ENCODE peak calls at places on chromosomes 6 and 20, in eight cellular contexts. One of them, this sample, is unnamed.
A peak's percentile ranks its signal among the peaks of the same experiment; 100 is the strongest.

GRCh38 chr20:62708591-62709536 is at the start of gene NTSR1:
- DNase-seq in spleen: no peak
- DNase-seq in CD8-positive, alpha-beta T cell: no peak
- DNase-seq in fibroblast of pulmonary artery: no peak
- DNase-seq in cardiac fibroblast: no peak
- DNase-seq in AG04450: no peak
- DNase-seq in GM23338: peak; percentile 73
- DNase-seq in heart right ventricle: peak; percentile 7
- DNase-seq in this sample: no peak

GRCh38 chr20:47857142-47857993 is 72.1 kb upstream of the SULF2 start:
- DNase-seq in cardiac fibroblast: peak; percentile 12
- DNase-seq in spleen: no peak
- DNase-seq in AG04450: no peak
- DNase-seq in fibroblast of pulmonary artery: peak; percentile 64
- DNase-seq in heart right ventricle: peak; percentile 23
- DNase-seq in CD8-positive, alpha-beta T cell: no peak
- DNase-seq in GM23338: no peak
- DNase-seq in this sample: peak; percentile 16

GRCh38 chr6:167401525-167402194 is 76.8 kb downstream of the TTLL2 start:
- DNase-seq in fibroblast of pulmonary artery: no peak
- DNase-seq in cardiac fibroblast: no peak
- DNase-seq in heart right ventricle: no peak
- DNase-seq in AG04450: no peak
- DNase-seq in CD8-positive, alpha-beta T cell: no peak
- DNase-seq in spleen: peak; percentile 68
- DNase-seq in GM23338: peak; percentile 34
- DNase-seq in this sample: no peak

GRCh38 chr6:3427740-3428085 is 29.1 kb downstream of the SLC22A23 start:
- DNase-seq in GM23338: no peak
- DNase-seq in fibroblast of pulmonary artery: no peak
- DNase-seq in spleen: no peak
- DNase-seq in CD8-positive, alpha-beta T cell: no peak
- DNase-seq in heart right ventricle: no peak
- DNase-seq in cardiac fibroblast: peak; percentile 56
- DNase-seq in AG04450: no peak
- DNase-seq in this sample: no peak

GRCh38 chr6:169861431-169862045 is 110.1 kb downstream of the ERMARD start:
- DNase-seq in AG04450: no peak
- DNase-seq in heart right ventricle: no peak
- DNase-seq in CD8-positive, alpha-beta T cell: no peak
- DNase-seq in cardiac fibroblast: no peak
- DNase-seq in GM23338: no peak
- DNase-seq in spleen: peak; percentile 38
- DNase-seq in fibroblast of pulmonary artery: no peak
- DNase-seq in this sample: no peak

GRCh38 chr6:40391086-40391485 is 196.1 kb downstream of the LRFN2 start:
- DNase-seq in heart right ventricle: no peak
- DNase-seq in cardiac fibroblast: no peak
- DNase-seq in fibroblast of pulmonary artery: no peak
- DNase-seq in AG04450: no peak
- DNase-seq in CD8-positive, alpha-beta T cell: no peak
- DNase-seq in spleen: no peak
- DNase-seq in GM23338: no peak
- DNase-seq in this sample: no peak

GRCh38 chr6:74320076-74320475 is 624.1 kb downstream of the CD109 start:
- DNase-seq in CD8-positive, alpha-beta T cell: no peak
- DNase-seq in cardiac fibroblast: no peak
- DNase-seq in GM23338: peak; percentile 69
- DNase-seq in spleen: no peak
- DNase-seq in fibroblast of pulmonary artery: no peak
- DNase-seq in AG04450: no peak
- DNase-seq in heart right ventricle: no peak
- DNase-seq in this sample: no peak

GRCh38 chr6:36946526-36946925 is 8.0 kb upstream of the PI16 start:
- DNase-seq in cardiac fibroblast: no peak
- DNase-seq in heart right ventricle: no peak
- DNase-seq in AG04450: no peak
- DNase-seq in spleen: peak; percentile 31
- DNase-seq in CD8-positive, alpha-beta T cell: no peak
- DNase-seq in GM23338: no peak
- DNase-seq in fibroblast of pulmonary artery: no peak
- DNase-seq in this sample: no peak

GRCh38 chr6:107704377-107705013 is 119.6 kb downstream of the SCML4 start:
- DNase-seq in CD8-positive, alpha-beta T cell: no peak
- DNase-seq in cardiac fibroblast: peak; percentile 79
- DNase-seq in fibroblast of pulmonary artery: peak; percentile 74
- DNase-seq in GM23338: peak; percentile 67
- DNase-seq in AG04450: no peak
- DNase-seq in spleen: no peak
- DNase-seq in heart right ventricle: no peak
- DNase-seq in this sample: no peak

GRCh38 chr6:39835856-39836442 is 43.8 kb downstream of the DAAM2 start:
- DNase-seq in heart right ventricle: no peak
- DNase-seq in GM23338: peak; percentile 19
- DNase-seq in cardiac fibroblast: peak; percentile 38
- DNase-seq in fibroblast of pulmonary artery: peak; percentile 31
- DNase-seq in CD8-positive, alpha-beta T cell: no peak
- DNase-seq in spleen: no peak
- DNase-seq in AG04450: no peak
- DNase-seq in this sample: no peak

GRCh38 chr20:63532449-63532971 is 4.7 kb downstream of the PTK6 start:
- DNase-seq in heart right ventricle: no peak
- DNase-seq in spleen: peak; percentile 62
- DNase-seq in fibroblast of pulmonary artery: no peak
- DNase-seq in CD8-positive, alpha-beta T cell: no peak
- DNase-seq in cardiac fibroblast: no peak
- DNase-seq in GM23338: no peak
- DNase-seq in AG04450: no peak
- DNase-seq in this sample: no peak

GRCh38 chr6:39083111-39083702 is 31.8 kb downstream of the SAYSD1 start:
- DNase-seq in cardiac fibroblast: no peak
- DNase-seq in spleen: no peak
- DNase-seq in CD8-positive, alpha-beta T cell: no peak
- DNase-seq in heart right ventricle: no peak
- DNase-seq in AG04450: no peak
- DNase-seq in fibroblast of pulmonary artery: no peak
- DNase-seq in GM23338: no peak
- DNase-seq in this sample: no peak

GRCh38 chr20:56628873-56629463 is at the start of gene TFAP2C:
- DNase-seq in heart right ventricle: peak; percentile 74
- DNase-seq in cardiac fibroblast: no peak
- DNase-seq in fibroblast of pulmonary artery: peak; percentile 20
- DNase-seq in spleen: no peak
- DNase-seq in AG04450: no peak
- DNase-seq in CD8-positive, alpha-beta T cell: no peak
- DNase-seq in GM23338: peak; percentile 85
- DNase-seq in this sample: no peak

GRCh38 chr6:133341607-133342158 is 100.5 kb downstream of the EYA4 start:
- DNase-seq in CD8-positive, alpha-beta T cell: no peak
- DNase-seq in heart right ventricle: no peak
- DNase-seq in cardiac fibroblast: peak; percentile 87
- DNase-seq in AG04450: peak; percentile 15
- DNase-seq in spleen: no peak
- DNase-seq in fibroblast of pulmonary artery: peak; percentile 93
- DNase-seq in GM23338: no peak
- DNase-seq in this sample: peak; percentile 78

GRCh38 chr20:9375221-9375681 is 139.1 kb upstream of the LAMP5 start:
- DNase-seq in cardiac fibroblast: no peak
- DNase-seq in AG04450: peak; percentile 27
- DNase-seq in GM23338: peak; percentile 75
- DNase-seq in fibroblast of pulmonary artery: no peak
- DNase-seq in heart right ventricle: no peak
- DNase-seq in CD8-positive, alpha-beta T cell: no peak
- DNase-seq in spleen: no peak
- DNase-seq in this sample: no peak

GRCh38 chr6:150025201-150025917 is at the start of gene RAET1L:
- DNase-seq in fibroblast of pulmonary artery: peak; percentile 52
- DNase-seq in heart right ventricle: peak; percentile 41
- DNase-seq in cardiac fibroblast: peak; percentile 73
- DNase-seq in GM23338: peak; percentile 43
- DNase-seq in CD8-positive, alpha-beta T cell: no peak
- DNase-seq in AG04450: no peak
- DNase-seq in spleen: no peak
- DNase-seq in this sample: no peak

DNA sequence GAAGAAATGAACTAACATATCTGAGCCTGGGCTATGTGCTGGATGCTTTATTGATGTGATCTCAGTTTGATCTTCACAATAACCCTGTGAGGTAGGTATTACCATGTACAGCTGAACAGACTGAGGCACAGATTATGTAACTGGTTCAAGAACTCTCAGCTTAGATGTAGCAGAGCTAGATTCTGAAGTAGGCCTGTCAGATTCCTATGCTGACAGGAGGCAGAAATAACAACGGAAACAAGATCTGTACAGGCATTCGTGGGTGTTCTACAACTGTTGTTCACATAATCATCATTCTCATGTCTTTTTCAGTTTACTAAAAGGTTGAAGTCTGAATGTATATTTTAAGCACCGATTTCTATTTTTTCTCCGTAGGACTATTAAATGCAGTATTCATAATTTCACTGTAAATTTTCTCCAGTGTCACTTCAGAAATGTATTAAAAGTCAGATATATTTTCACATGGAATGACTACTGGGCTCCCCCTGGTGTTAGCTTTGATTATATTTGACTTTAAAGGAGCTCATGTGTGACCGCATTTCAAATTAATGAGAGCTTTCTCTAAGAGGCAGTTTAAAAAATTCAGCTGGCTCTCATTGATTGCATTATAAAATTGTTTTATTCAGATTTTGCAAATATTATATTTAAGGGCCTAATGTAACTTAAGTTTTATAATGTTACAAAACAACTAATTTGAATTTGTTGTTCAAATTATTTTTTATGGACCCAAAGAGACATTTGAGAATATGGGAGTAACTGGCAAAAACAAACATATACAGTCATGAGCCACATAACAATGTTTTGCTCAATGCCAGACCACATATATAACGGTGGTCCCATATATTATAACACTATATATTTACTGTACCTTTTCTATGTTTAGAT is 36.4 kb upstream of the SLC17A4 start:
- DNase-seq in GM23338: peak; percentile 60
- DNase-seq in CD8-positive, alpha-beta T cell: no peak
- DNase-seq in cardiac fibroblast: peak; percentile 56
- DNase-seq in heart right ventricle: no peak
- DNase-seq in AG04450: no peak
- DNase-seq in fibroblast of pulmonary artery: peak; percentile 61
- DNase-seq in spleen: no peak
- DNase-seq in this sample: no peak
- TF ChIP-seq CTCF in GM23338: peak; percentile 52
- TF ChIP-seq CTCF in CD8-positive, alpha-beta T cell: peak; percentile 52
- TF ChIP-seq CTCF in cardiac fibroblast: peak; percentile 56
- TF ChIP-seq CTCF in heart right ventricle: peak; percentile 48
- TF ChIP-seq CTCF in AG04450: peak; percentile 65
- TF ChIP-seq CTCF in fibroblast of pulmonary artery: peak; percentile 64
- TF ChIP-seq CTCF in spleen: no peak
- TF ChIP-seq CTCF in this sample: peak; percentile 65

GRCh38 chr6:127247114-127248096 is 19.3 kb upstream of the RNF146 start:
- DNase-seq in spleen: no peak
- DNase-seq in GM23338: no peak
- DNase-seq in CD8-positive, alpha-beta T cell: no peak
- DNase-seq in fibroblast of pulmonary artery: peak; percentile 11
- DNase-seq in cardiac fibroblast: no peak
- DNase-seq in AG04450: no peak
- DNase-seq in heart right ventricle: no peak
- DNase-seq in this sample: no peak

DNA sequence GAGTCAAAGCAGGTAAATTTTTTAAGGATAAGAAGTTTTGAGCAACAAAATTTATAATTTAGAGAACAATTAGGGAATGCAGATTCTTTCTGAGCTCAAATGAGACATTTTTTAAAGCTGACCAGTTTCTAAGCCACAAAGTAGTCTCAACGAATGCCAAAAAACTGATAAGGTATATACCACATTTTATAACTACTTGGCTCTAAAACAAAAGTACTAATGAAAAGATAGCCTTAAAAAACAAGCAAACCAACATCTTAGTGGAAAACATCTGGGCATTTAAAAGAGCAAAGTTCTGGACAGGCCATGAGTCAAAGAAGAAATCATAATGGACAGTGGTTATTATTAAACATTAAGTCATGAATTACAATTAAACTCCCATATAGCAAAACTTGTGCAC is 23.2 kb upstream of the RNF146 start:
- DNase-seq in CD8-positive, alpha-beta T cell: no peak
- DNase-seq in fibroblast of pulmonary artery: peak; percentile 35
- DNase-seq in cardiac fibroblast: peak; percentile 4
- DNase-seq in spleen: no peak
- DNase-seq in heart right ventricle: no peak
- DNase-seq in AG04450: no peak
- DNase-seq in GM23338: no peak
- DNase-seq in this sample: no peak
- H3K4me3 ChIP-seq in CD8-positive, alpha-beta T cell: no peak overlapping the region
- H3K4me3 ChIP-seq in fibroblast of pulmonary artery: no peak overlapping the region
- H3K4me3 ChIP-seq in cardiac fibroblast: no peak overlapping the region
- H3K4me3 ChIP-seq in spleen: no peak overlapping the region
- H3K4me3 ChIP-seq in heart right ventricle: no peak overlapping the region
- H3K4me3 ChIP-seq in AG04450: no peak overlapping the region
- H3K4me3 ChIP-seq in GM23338: no peak overlapping the region
- H3K4me3 ChIP-seq in this sample: no peak overlapping the region

DNA sequence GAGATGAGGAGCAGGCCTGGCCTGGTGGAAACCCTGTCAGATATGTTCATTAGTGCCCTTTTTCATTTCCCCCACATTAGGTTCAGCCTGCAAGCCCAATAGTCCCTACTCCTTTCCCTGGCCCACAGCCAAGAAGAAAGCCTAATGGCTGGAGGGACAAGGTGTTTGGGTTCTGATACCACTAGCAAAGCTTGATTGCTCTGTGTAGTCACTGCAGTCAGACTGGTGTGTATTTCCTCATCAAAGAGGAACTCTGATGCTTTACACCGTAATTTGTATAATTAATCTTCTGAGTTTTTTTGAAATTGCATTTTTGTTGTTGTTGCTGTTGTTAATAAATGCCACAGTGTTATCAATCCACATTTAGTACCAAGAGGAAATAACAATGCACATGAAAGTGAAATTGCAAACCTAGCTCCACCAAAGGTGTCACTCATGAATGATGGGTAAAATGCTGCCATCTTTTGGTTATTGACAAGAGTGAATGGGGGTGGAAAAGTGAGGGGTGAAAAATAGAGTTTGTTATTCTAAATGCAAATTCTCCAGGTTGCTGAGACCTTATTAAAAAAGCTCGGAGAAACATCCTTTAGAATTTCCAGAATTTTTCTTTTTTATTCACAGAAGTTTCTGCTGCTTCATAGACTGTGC is 320.2 kb upstream of the POU3F2 start:
- DNase-seq in GM23338: no peak
- DNase-seq in heart right ventricle: no peak
- DNase-seq in AG04450: no peak
- DNase-seq in fibroblast of pulmonary artery: no peak
- DNase-seq in CD8-positive, alpha-beta T cell: no peak
- DNase-seq in cardiac fibroblast: no peak
- DNase-seq in spleen: no peak
- DNase-seq in this sample: no peak
- TF ChIP-seq CTCF in GM23338: peak; percentile 49
- TF ChIP-seq CTCF in heart right ventricle: no peak
- TF ChIP-seq CTCF in AG04450: no peak
- TF ChIP-seq CTCF in fibroblast of pulmonary artery: no peak
- TF ChIP-seq CTCF in CD8-positive, alpha-beta T cell: no peak
- TF ChIP-seq CTCF in cardiac fibroblast: no peak
- TF ChIP-seq CTCF in spleen: no peak
- TF ChIP-seq CTCF in this sample: no peak

DNA sequence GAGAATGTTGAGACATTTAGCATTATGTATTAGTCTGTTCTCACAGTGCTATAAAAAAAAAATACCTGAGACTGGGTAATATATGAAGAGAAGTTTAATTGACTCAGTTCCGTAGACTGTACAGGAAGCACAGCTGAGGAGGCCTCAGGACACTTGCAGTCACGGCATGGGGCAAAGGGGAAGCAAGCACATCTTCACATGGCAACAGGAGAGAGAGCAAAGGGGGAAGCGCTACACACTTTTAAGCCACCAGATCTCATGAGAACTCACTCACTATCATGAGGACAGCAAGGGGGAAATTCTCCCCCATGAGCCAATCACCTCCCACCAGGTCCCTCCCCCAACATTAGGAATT is 26.8 kb upstream of the TFAP2A start:
- DNase-seq in spleen: no peak
- DNase-seq in fibroblast of pulmonary artery: no peak
- DNase-seq in heart right ventricle: no peak
- DNase-seq in GM23338: no peak
- DNase-seq in cardiac fibroblast: no peak
- DNase-seq in CD8-positive, alpha-beta T cell: no peak
- DNase-seq in AG04450: no peak
- DNase-seq in this sample: no peak
- H3K4me3 ChIP-seq in spleen: no peak overlapping the region
- H3K4me3 ChIP-seq in fibroblast of pulmonary artery: no peak overlapping the region
- H3K4me3 ChIP-seq in heart right ventricle: no peak overlapping the region
- H3K4me3 ChIP-seq in GM23338: no peak overlapping the region
- H3K4me3 ChIP-seq in cardiac fibroblast: no peak overlapping the region
- H3K4me3 ChIP-seq in CD8-positive, alpha-beta T cell: no peak overlapping the region
- H3K4me3 ChIP-seq in AG04450: no peak overlapping the region
- H3K4me3 ChIP-seq in this sample: no peak overlapping the region